ENCODE peak calls at places on chromosome 20, in eight cellular contexts. One of them, this sample, is unnamed.
A peak's percentile ranks its signal among the peaks of the same experiment; 100 is the strongest.

GRCh38 chr20:48825551-48825885 is 2.3 kb downstream of the PREX1 start:
- DNase-seq in fibroblast of lung: no peak
- DNase-seq in astrocyte: no peak
- DNase-seq in hepatocyte: no peak
- DNase-seq in GM23338: no peak
- DNase-seq in mammary epithelial cell: no peak
- DNase-seq in K562: no peak
- DNase-seq in A673: peak; percentile 45
- DNase-seq in this sample: no peak

GRCh38 chr20:13831476-13831875 is 46.6 kb downstream of the NDUFAF5 start:
- DNase-seq in astrocyte: no peak
- DNase-seq in fibroblast of lung: no peak
- DNase-seq in A673: no peak
- DNase-seq in GM23338: no peak
- DNase-seq in mammary epithelial cell: no peak
- DNase-seq in K562: no peak
- DNase-seq in hepatocyte: no peak
- DNase-seq in this sample: no peak

GRCh38 chr20:57049298-57049697 is 217.1 kb downstream of the BMP7 start:
- DNase-seq in GM23338: no peak
- DNase-seq in A673: no peak
- DNase-seq in astrocyte: no peak
- DNase-seq in K562: no peak
- DNase-seq in mammary epithelial cell: no peak
- DNase-seq in fibroblast of lung: no peak
- DNase-seq in hepatocyte: no peak
- DNase-seq in this sample: no peak

GRCh38 chr20:35506179-35506578 is 23.3 kb downstream of the C20orf173 start:
- DNase-seq in GM23338: no peak
- DNase-seq in A673: no peak
- DNase-seq in hepatocyte: no peak
- DNase-seq in K562: no peak
- DNase-seq in astrocyte: no peak
- DNase-seq in fibroblast of lung: no peak
- DNase-seq in mammary epithelial cell: no peak
- DNase-seq in this sample: no peak

GRCh38 chr20:62651285-62652021 is 9.2 kb downstream of the SLCO4A1 start:
- DNase-seq in K562: no peak
- DNase-seq in fibroblast of lung: no peak
- DNase-seq in GM23338: peak; percentile 39
- DNase-seq in astrocyte: no peak
- DNase-seq in mammary epithelial cell: no peak
- DNase-seq in hepatocyte: peak; percentile 65
- DNase-seq in A673: peak; percentile 96
- DNase-seq in this sample: no peak

GRCh38 chr20:5674176-5674660 is 76.0 kb upstream of the SHLD1 start:
- DNase-seq in K562: no peak
- DNase-seq in GM23338: no peak
- DNase-seq in mammary epithelial cell: peak; percentile 90
- DNase-seq in A673: no peak
- DNase-seq in astrocyte: peak; percentile 36
- DNase-seq in fibroblast of lung: peak; percentile 44
- DNase-seq in hepatocyte: no peak
- DNase-seq in this sample: peak; percentile 97

GRCh38 chr20:10761786-10762185 is 88.0 kb upstream of the JAG1 start:
- DNase-seq in fibroblast of lung: peak; percentile 89
- DNase-seq in GM23338: no peak
- DNase-seq in hepatocyte: no peak
- DNase-seq in astrocyte: peak; percentile 87
- DNase-seq in mammary epithelial cell: no peak
- DNase-seq in K562: no peak
- DNase-seq in A673: no peak
- DNase-seq in this sample: peak; percentile 98

GRCh38 chr20:4714818-4715217 is 6.9 kb upstream of the PRND start:
- DNase-seq in astrocyte: no peak
- DNase-seq in A673: no peak
- DNase-seq in mammary epithelial cell: peak; percentile 66
- DNase-seq in hepatocyte: no peak
- DNase-seq in GM23338: no peak
- DNase-seq in K562: no peak
- DNase-seq in fibroblast of lung: no peak
- DNase-seq in this sample: no peak

GRCh38 chr20:49668181-49668877 is 45.3 kb downstream of the B4GALT5 start:
- DNase-seq in K562: peak; percentile 89
- DNase-seq in GM23338: no peak
- DNase-seq in hepatocyte: no peak
- DNase-seq in A673: no peak
- DNase-seq in fibroblast of lung: no peak
- DNase-seq in mammary epithelial cell: no peak
- DNase-seq in astrocyte: no peak
- DNase-seq in this sample: no peak

GRCh38 chr20:37711987-37712961 is 18.4 kb downstream of the CTNNBL1 start:
- DNase-seq in fibroblast of lung: no peak
- DNase-seq in hepatocyte: no peak
- DNase-seq in mammary epithelial cell: no peak
- DNase-seq in GM23338: no peak
- DNase-seq in A673: no peak
- DNase-seq in astrocyte: no peak
- DNase-seq in K562: no peak
- DNase-seq in this sample: no peak

GRCh38 chr20:10922941-10923340 is 249.1 kb upstream of the JAG1 start:
- DNase-seq in mammary epithelial cell: peak; percentile 80
- DNase-seq in A673: peak; percentile 61
- DNase-seq in hepatocyte: peak; percentile 71
- DNase-seq in astrocyte: peak; percentile 95
- DNase-seq in fibroblast of lung: peak; percentile 96
- DNase-seq in K562: no peak
- DNase-seq in GM23338: no peak
- DNase-seq in this sample: peak; percentile 97

GRCh38 chr20:41573955-41574354 is 44.2 kb downstream of the CHD6 start:
- DNase-seq in K562: no peak
- DNase-seq in hepatocyte: no peak
- DNase-seq in A673: no peak
- DNase-seq in fibroblast of lung: no peak
- DNase-seq in mammary epithelial cell: no peak
- DNase-seq in GM23338: no peak
- DNase-seq in astrocyte: no peak
- DNase-seq in this sample: no peak

GRCh38 chr20:40604416-40604815 is 84.6 kb downstream of the MAFB start:
- DNase-seq in mammary epithelial cell: peak; percentile 8
- DNase-seq in fibroblast of lung: no peak
- DNase-seq in A673: no peak
- DNase-seq in GM23338: no peak
- DNase-seq in hepatocyte: no peak
- DNase-seq in astrocyte: no peak
- DNase-seq in K562: no peak
- DNase-seq in this sample: no peak

GRCh38 chr20:48892049-48892470 is 29.5 kb upstream of the ARFGEF2 start:
- DNase-seq in hepatocyte: no peak
- DNase-seq in A673: peak; percentile 99
- DNase-seq in GM23338: no peak
- DNase-seq in mammary epithelial cell: no peak
- DNase-seq in fibroblast of lung: no peak
- DNase-seq in astrocyte: no peak
- DNase-seq in K562: no peak
- DNase-seq in this sample: no peak

GRCh38 chr20:53833333-53834043 is 236.9 kb downstream of the BCAS1 start:
- DNase-seq in astrocyte: no peak
- DNase-seq in A673: no peak
- DNase-seq in hepatocyte: no peak
- DNase-seq in K562: no peak
- DNase-seq in GM23338: no peak
- DNase-seq in fibroblast of lung: no peak
- DNase-seq in mammary epithelial cell: no peak
- DNase-seq in this sample: no peak

GRCh38 chr20:18058661-18059467 is 1.1 kb upstream of the OVOL2 start:
- DNase-seq in A673: no peak
- DNase-seq in K562: no peak
- DNase-seq in GM23338: peak; percentile 90
- DNase-seq in hepatocyte: peak; percentile 47
- DNase-seq in mammary epithelial cell: peak; percentile 32
- DNase-seq in astrocyte: no peak
- DNase-seq in fibroblast of lung: no peak
- DNase-seq in this sample: peak; percentile 86
- TF ChIP-seq EZH2 in A673: peak; percentile 95
- TF ChIP-seq EZH2 in K562: no peak
- TF ChIP-seq EZH2 in GM23338: no peak
- TF ChIP-seq EZH2 in hepatocyte: peak; percentile 95
- TF ChIP-seq EZH2 in mammary epithelial cell: no peak
- TF ChIP-seq EZH2 in astrocyte: peak; percentile 87
- TF ChIP-seq EZH2 in fibroblast of lung: peak; percentile 80
- TF ChIP-seq EZH2 in this sample: no peak

GRCh38 chr20:1002682-1003561 is 811 bp upstream of the RSPO4 start:
- DNase-seq in mammary epithelial cell: no peak
- DNase-seq in fibroblast of lung: no peak
- DNase-seq in astrocyte: no peak
- DNase-seq in GM23338: no peak
- DNase-seq in A673: no peak
- DNase-seq in hepatocyte: no peak
- DNase-seq in K562: no peak
- DNase-seq in this sample: no peak
- TF ChIP-seq EZH2 in mammary epithelial cell: peak; percentile 58
- TF ChIP-seq EZH2 in fibroblast of lung: no peak
- TF ChIP-seq EZH2 in astrocyte: no peak
- TF ChIP-seq EZH2 in GM23338: no peak
- TF ChIP-seq EZH2 in A673: peak; percentile 84
- TF ChIP-seq EZH2 in hepatocyte: peak; percentile 48
- TF ChIP-seq EZH2 in K562: no peak
- TF ChIP-seq EZH2 in this sample: no peak

GRCh38 chr20:46256293-46256692 is 52.0 kb downstream of the CDH22 start:
- DNase-seq in A673: no peak
- DNase-seq in hepatocyte: no peak
- DNase-seq in GM23338: no peak
- DNase-seq in mammary epithelial cell: no peak
- DNase-seq in astrocyte: no peak
- DNase-seq in K562: no peak
- DNase-seq in fibroblast of lung: no peak
- DNase-seq in this sample: no peak

GRCh38 chr20:46253391-46253790 is 54.9 kb downstream of the CDH22 start:
- DNase-seq in K562: no peak
- DNase-seq in mammary epithelial cell: no peak
- DNase-seq in fibroblast of lung: no peak
- DNase-seq in astrocyte: no peak
- DNase-seq in A673: peak; percentile 38
- DNase-seq in GM23338: peak; percentile 66
- DNase-seq in hepatocyte: no peak
- DNase-seq in this sample: peak; percentile 58

GRCh38 chr20:46257887-46258286 is 50.4 kb downstream of the CDH22 start:
- DNase-seq in hepatocyte: no peak
- DNase-seq in mammary epithelial cell: no peak
- DNase-seq in fibroblast of lung: no peak
- DNase-seq in astrocyte: no peak
- DNase-seq in A673: no peak
- DNase-seq in K562: no peak
- DNase-seq in GM23338: no peak
- DNase-seq in this sample: no peak

GRCh38 chr20:46252352-46253091 is 55.8 kb downstream of the CDH22 start:
- DNase-seq in fibroblast of lung: no peak
- DNase-seq in astrocyte: no peak
- DNase-seq in hepatocyte: no peak
- DNase-seq in GM23338: no peak
- DNase-seq in mammary epithelial cell: no peak
- DNase-seq in K562: no peak
- DNase-seq in A673: no peak
- DNase-seq in this sample: no peak

DNA sequence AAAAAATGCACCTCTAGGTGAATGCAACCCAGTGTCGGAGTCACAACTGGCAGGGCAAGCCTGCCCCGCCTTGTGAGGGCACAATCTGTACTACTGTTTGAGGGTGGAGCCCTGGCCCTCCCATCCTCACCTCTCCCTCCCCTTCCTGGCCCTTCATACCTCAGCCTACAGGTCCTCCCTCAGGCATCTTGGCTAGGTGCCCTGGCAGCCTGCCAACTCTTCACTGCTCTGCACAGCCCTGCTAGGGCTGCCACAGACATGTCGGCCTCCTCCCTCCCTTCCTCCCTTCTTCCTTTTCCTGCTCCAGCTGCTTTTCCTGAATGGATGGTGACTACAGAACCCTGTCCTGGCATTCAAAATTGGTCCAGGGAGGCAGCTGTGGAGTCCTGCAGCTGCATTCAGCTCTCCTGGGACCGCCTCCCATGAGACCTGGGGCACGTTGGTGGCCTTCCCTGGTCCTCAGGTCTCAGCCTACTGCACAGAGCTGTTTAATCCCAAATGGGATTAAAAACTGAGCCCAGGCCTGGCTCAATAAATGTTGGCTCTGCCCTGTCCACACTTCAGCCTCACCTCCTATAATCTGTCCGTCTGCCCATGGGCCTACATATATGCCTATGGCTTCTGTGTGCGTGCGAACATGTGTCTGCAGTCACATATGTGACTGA is 52.7 kb downstream of the CDH22 start:
- DNase-seq in hepatocyte: peak; percentile 75
- DNase-seq in astrocyte: peak; percentile 4
- DNase-seq in fibroblast of lung: peak; percentile 39
- DNase-seq in mammary epithelial cell: peak; percentile 89
- DNase-seq in A673: peak; percentile 34
- DNase-seq in K562: peak; percentile 45
- DNase-seq in GM23338: no peak
- DNase-seq in this sample: peak; percentile 97
- TF ChIP-seq EZH2 in hepatocyte: no peak
- TF ChIP-seq EZH2 in astrocyte: no peak
- TF ChIP-seq EZH2 in fibroblast of lung: no peak
- TF ChIP-seq EZH2 in mammary epithelial cell: no peak
- TF ChIP-seq EZH2 in A673: no peak
- TF ChIP-seq EZH2 in K562: no peak
- TF ChIP-seq EZH2 in GM23338: no peak
- TF ChIP-seq EZH2 in this sample: no peak

DNA sequence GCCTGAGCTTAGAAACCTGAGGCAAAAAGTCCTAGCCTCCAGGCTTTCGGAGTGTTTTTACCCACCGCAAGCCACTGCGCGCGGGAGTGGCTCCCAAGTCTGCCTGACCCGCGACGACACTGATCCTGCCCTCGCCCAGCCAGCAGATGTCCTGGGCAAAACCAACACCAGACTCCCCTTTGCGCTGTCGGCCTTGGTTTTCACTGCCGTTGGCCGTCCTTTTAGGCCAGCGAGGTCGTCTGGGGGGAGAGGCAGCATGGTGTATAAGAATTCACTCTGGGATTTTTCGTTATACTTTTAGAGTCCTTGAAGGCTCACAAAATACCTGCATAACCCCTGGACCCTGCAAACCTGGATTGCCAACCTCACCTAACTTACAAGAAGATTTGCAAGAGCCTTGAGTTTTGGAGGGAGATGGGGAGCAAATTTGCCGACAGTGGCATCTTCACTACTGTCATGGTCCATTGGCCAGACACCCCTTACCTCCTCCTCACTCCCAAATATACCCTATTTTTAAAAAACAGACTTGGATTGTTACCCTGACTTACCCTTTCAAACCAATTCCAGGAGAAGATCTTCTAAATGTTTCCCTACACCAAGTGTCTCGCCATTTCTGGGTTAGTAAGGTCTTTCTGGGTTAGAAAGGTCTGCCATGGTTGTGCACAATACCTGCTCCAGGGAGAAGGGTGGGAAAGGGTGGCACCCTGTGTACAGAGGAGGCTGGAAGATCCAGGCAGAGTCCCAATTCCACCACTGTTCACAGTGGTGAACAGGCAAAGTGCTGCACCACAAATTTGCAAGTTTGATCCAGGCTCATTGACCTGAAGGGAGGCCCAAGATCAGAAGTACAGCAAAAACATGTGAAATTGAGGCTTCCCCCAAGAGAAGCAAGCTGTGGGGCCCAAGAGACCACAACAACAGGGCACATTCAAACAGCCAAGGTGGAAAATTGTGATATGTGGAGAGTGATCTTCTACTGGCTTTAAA is 4.4 kb downstream of the FOXA2 start:
- DNase-seq in fibroblast of lung: no peak
- DNase-seq in K562: no peak
- DNase-seq in GM23338: peak; percentile 57
- DNase-seq in astrocyte: no peak
- DNase-seq in mammary epithelial cell: no peak
- DNase-seq in hepatocyte: no peak
- DNase-seq in A673: no peak
- DNase-seq in this sample: no peak
- TF ChIP-seq EZH2 in fibroblast of lung: peak; percentile 79
- TF ChIP-seq EZH2 in K562: no peak
- TF ChIP-seq EZH2 in GM23338: peak; percentile 89
- TF ChIP-seq EZH2 in astrocyte: no peak
- TF ChIP-seq EZH2 in mammary epithelial cell: peak; percentile 71
- TF ChIP-seq EZH2 in hepatocyte: no peak
- TF ChIP-seq EZH2 in A673: no peak
- TF ChIP-seq EZH2 in this sample: no peak